ENCODE peak calls at places on chromosomes 7 and 10, in five cellular contexts. N is MM.1S, D is OCI-LY7, E is neural progenitor cell, H is GM23248. I is an unnamed sample.

GRCh38 chr10:555682-556350 is 133.7 kb downstream of the DIP2C start:
- DNase-seq in H (no peak), E (no peak), D (no peak), N (no peak), I (no peak)

GRCh38 chr10:27525819-27526218 is 21.7 kb downstream of the RAB18 start:
- DNase-seq in H (peak; percentile 74), E (no peak), D (no peak), N (no peak), I (no peak)

GRCh38 chr10:90675621-90676020 is 182.2 kb downstream of the HTR7 start:
- DNase-seq in N (no peak), D (no peak), E (no peak), H (peak; percentile 80), I (no peak)

GRCh38 chr10:28139138-28139537 is 140.3 kb upstream of the ODAD2 start:
- DNase-seq in D (no peak), E (no peak), N (no peak), H (peak; percentile 25), I (no peak)

GRCh38 chr7:12770227-12770975 is 83.0 kb downstream of the ARL4A start:
- DNase-seq in D (no peak), H (no peak), E (no peak), N (no peak), I (no peak)

GRCh38 chr7:22771829-22772228 is 44.8 kb downstream of the IL6 start:
- DNase-seq in E (no peak), N (no peak), D (no peak), H (no peak), I (no peak)

GRCh38 chr7:81624021-81624630 is 145.7 kb downstream of the HGF start:
- DNase-seq in E (no peak), N (peak; percentile 49), D (no peak), H (no peak), I (no peak)

GRCh38 chr10:11604742-11605650 is 6.5 kb downstream of the USP6NL start:
- DNase-seq in N (peak; percentile 24), E (no peak), D (peak; percentile 54), H (no peak), I (peak; percentile 79)

GRCh38 chr7:100509213-100509612 is 25.5 kb downstream of the NYAP1 start:
- DNase-seq in H (peak; percentile 63), N (no peak), D (no peak), E (no peak), I (no peak)

GRCh38 chr10:28087675-28088351 is 88.9 kb upstream of the ODAD2 start:
- DNase-seq in E (no peak), H (peak; percentile 67), N (no peak), D (no peak), I (no peak)

GRCh38 chr10:46541017-46541661 is 15.3 kb downstream of the GPRIN2 start:
- DNase-seq in D (no peak), H (peak; percentile 36), N (no peak), E (peak; percentile 90), I (no peak)

GRCh38 chr7:76155938-76156337 is 45.8 kb upstream of the SRRM3 start:
- DNase-seq in H (peak; percentile 72), N (no peak), D (no peak), E (no peak), I (no peak)

GRCh38 chr10:93498196-93498595 is 1.8 kb downstream of the CEP55 start:
- DNase-seq in D (peak; percentile 11), H (no peak), N (no peak), E (no peak), I (no peak)
- H3K4me2 ChIP-seq in D (peak overlapping the region; percentile 93), H (no peak overlapping the region), N (no peak overlapping the region), E (peak overlapping the region; percentile 77), I (peak overlapping the region; percentile 79)

GRCh38 chr7:158245724-158246041 is 341.9 kb downstream of the PTPRN2 start:
- DNase-seq in D (no peak), H (no peak), E (no peak), N (no peak), I (no peak)
- H3K9me3 ChIP-seq in D (no peaks in the 10 kb centered on the region), H (no peaks in the 10 kb centered on the region), E (no peaks in the 10 kb centered on the region), N (no peaks in the 10 kb centered on the region), I (peaks cover 8% of the 10 kb centered on the region)

DNA sequence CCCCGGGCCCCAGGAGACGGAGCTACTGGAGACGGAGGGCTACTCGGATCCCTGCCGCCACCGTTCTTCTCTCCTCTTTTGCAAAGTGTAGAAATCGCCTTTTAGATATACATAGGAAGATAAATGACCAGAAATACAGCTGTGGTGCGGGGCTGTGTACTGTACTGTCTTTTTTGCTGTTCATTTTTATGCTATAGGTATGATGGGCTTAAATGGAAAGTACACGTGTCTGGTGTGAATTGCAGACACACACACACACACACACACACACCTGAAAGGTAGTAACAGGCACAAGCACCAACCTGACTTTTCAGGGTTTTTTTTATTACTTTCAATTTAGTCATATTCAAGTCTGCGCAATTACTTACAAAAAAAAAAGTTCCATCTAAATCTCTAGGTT is 834 bp downstream of the PTPRZ1 start:
- DNase-seq in N (no peak), D (no peak), H (peak; percentile 18), E (no peak), I (no peak)
- H3K4me2 ChIP-seq in N (peak overlapping the region; percentile 95), D (no peak overlapping the region), H (peak overlapping the region; percentile 88), E (peak overlapping the region; percentile 99), I (no peak overlapping the region)

GRCh38 chr10:9762966-9763656 is 1254.6 kb upstream of the CELF2 start:
- DNase-seq in E (no peak), N (no peak), D (no peak), H (peak; percentile 91), I (no peak)

DNA sequence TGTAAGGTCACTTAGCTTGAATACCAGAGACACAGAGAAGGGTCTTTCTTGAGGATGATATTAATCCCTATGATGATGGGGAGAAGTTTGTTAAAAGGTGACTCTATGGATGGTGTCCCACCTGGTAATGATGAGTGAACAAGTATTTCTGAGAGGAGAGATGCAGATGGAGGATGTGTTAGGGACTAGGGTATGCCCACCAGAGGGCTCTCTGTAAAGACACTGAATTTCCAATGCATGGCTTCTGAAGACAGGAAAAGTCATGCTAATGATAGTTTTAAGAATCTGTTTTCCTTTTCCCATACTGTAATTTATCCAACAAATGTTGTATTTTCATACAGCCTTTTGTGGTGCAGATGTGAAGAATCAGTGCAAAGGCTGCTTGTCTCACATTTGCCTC is 1250.9 kb upstream of the CELF2 start:
- DNase-seq in H (no peak), E (no peak), N (no peak), D (peak; percentile 15), I (peak; percentile 53)
- H3K9me3 ChIP-seq in H (no peaks in the 10 kb centered on the region), E (no peaks in the 10 kb centered on the region), N (no peaks in the 10 kb centered on the region), D (no peaks in the 10 kb centered on the region), I (no peaks in the 10 kb centered on the region)

I was measured in Karpas-422.